ENCODE peak calls at places on chromosomes 16 and 17, in five cellular contexts. One of them, this sample, is unnamed.

GRCh38 chr17:29763273-29763672 is 140.6 kb upstream of the CORO6 start:
- DNase-seq in stomach: no peak
- DNase-seq in sigmoid colon: no peak
- DNase-seq in HepG2: no peak
- DNase-seq in K562: no peak
- DNase-seq in this sample: no peak

GRCh38 chr17:73882590-73882989 is 238.3 kb upstream of the SDK2 start:
- DNase-seq in stomach: no peak
- DNase-seq in sigmoid colon: no peak
- DNase-seq in HepG2: no peak
- DNase-seq in K562: no peak
- DNase-seq in this sample: no peak

GRCh38 chr16:22388101-22388644 is 13.8 kb upstream of the CDR2 start:
- DNase-seq in stomach: no peak
- DNase-seq in sigmoid colon: no peak
- DNase-seq in HepG2: no peak
- DNase-seq in K562: no peak
- DNase-seq in this sample: no peak

GRCh38 chr16:11681526-11681925 is 13.3 kb downstream of the SNN start:
- DNase-seq in stomach: no peak
- DNase-seq in sigmoid colon: peak; percentile 65
- DNase-seq in HepG2: no peak
- DNase-seq in K562: no peak
- DNase-seq in this sample: peak; percentile 82

GRCh38 chr17:74457146-74457819 is 9.2 kb upstream of the CD300A start:
- DNase-seq in stomach: peak; percentile 85
- DNase-seq in sigmoid colon: peak; percentile 88
- DNase-seq in HepG2: peak; percentile 71
- DNase-seq in K562: peak; percentile 72
- DNase-seq in this sample: peak; percentile 96

GRCh38 chr17:49327835-49328784 is 33.9 kb downstream of the ZNF652 start:
- DNase-seq in stomach: no peak
- DNase-seq in sigmoid colon: no peak
- DNase-seq in HepG2: no peak
- DNase-seq in K562: peak; percentile 21
- DNase-seq in this sample: no peak

GRCh38 chr16:71423865-71424264 is 18.0 kb downstream of the TLE7 start:
- DNase-seq in stomach: no peak
- DNase-seq in sigmoid colon: no peak
- DNase-seq in HepG2: no peak
- DNase-seq in K562: no peak
- DNase-seq in this sample: no peak

GRCh38 chr17:64055183-64056142 is 35.0 kb upstream of the ICAM2 start:
- DNase-seq in stomach: no peak
- DNase-seq in sigmoid colon: peak; percentile 50
- DNase-seq in HepG2: no peak
- DNase-seq in K562: no peak
- DNase-seq in this sample: peak; percentile 57

GRCh38 chr17:76820523-76820922 is 47.7 kb upstream of the MGAT5B start:
- DNase-seq in stomach: no peak
- DNase-seq in sigmoid colon: no peak
- DNase-seq in HepG2: no peak
- DNase-seq in K562: no peak
- DNase-seq in this sample: no peak

GRCh38 chr16:83059237-83059636 is 432.5 kb downstream of the CDH13 start:
- DNase-seq in stomach: no peak
- DNase-seq in sigmoid colon: no peak
- DNase-seq in HepG2: no peak
- DNase-seq in K562: no peak
- DNase-seq in this sample: no peak

GRCh38 chr16:9232102-9232501 is 140.7 kb downstream of the HAPSTR1 start:
- DNase-seq in stomach: no peak
- DNase-seq in sigmoid colon: no peak
- DNase-seq in HepG2: no peak
- DNase-seq in K562: no peak
- DNase-seq in this sample: no peak

GRCh38 chr16:3998793-3999478 is 117.3 kb downstream of the ADCY9 start:
- DNase-seq in stomach: no peak
- DNase-seq in sigmoid colon: no peak
- DNase-seq in HepG2: no peak
- DNase-seq in K562: no peak
- DNase-seq in this sample: no peak

GRCh38 chr17:81019563-81020442 is 15.1 kb upstream of the BAIAP2 start:
- DNase-seq in stomach: no peak
- DNase-seq in sigmoid colon: peak; percentile 63
- DNase-seq in HepG2: no peak
- DNase-seq in K562: peak; percentile 40
- DNase-seq in this sample: peak; percentile 30

GRCh38 chr17:79294459-79295071 is 219.9 kb downstream of the ENGASE start:
- DNase-seq in stomach: peak; percentile 57
- DNase-seq in sigmoid colon: no peak
- DNase-seq in HepG2: peak; percentile 36
- DNase-seq in K562: peak; percentile 71
- DNase-seq in this sample: peak; percentile 83

GRCh38 chr16:22138482-22138881 is 23.8 kb upstream of the SDR42E2 start:
- DNase-seq in stomach: no peak
- DNase-seq in sigmoid colon: no peak
- DNase-seq in HepG2: no peak
- DNase-seq in K562: no peak
- DNase-seq in this sample: peak; percentile 52

GRCh38 chr17:30236807-30237206 is 1.3 kb upstream of the SLC6A4 start:
- DNase-seq in stomach: peak; percentile 59
- DNase-seq in sigmoid colon: no peak
- DNase-seq in HepG2: peak; percentile 40
- DNase-seq in K562: no peak
- DNase-seq in this sample: peak; percentile 67

GRCh38 chr17:83062818-83063671 is 16.4 kb upstream of the METRNL start:
- DNase-seq in stomach: peak; percentile 20
- DNase-seq in sigmoid colon: peak; percentile 52
- DNase-seq in HepG2: no peak
- DNase-seq in K562: no peak
- DNase-seq in this sample: peak; percentile 13

GRCh38 chr17:45314761-45315549 is 1.9 kb downstream of the MAP3K14 start:
- DNase-seq in stomach: no peak
- DNase-seq in sigmoid colon: no peak
- DNase-seq in HepG2: no peak
- DNase-seq in K562: no peak
- DNase-seq in this sample: no peak

GRCh38 chr17:19003543-19003965 is 1.0 kb downstream of the FAM83G start:
- DNase-seq in stomach: no peak
- DNase-seq in sigmoid colon: no peak
- DNase-seq in HepG2: no peak
- DNase-seq in K562: no peak
- DNase-seq in this sample: no peak

GRCh38 chr16:87196229-87196628 is 121.0 kb downstream of the C16orf95 start:
- DNase-seq in stomach: no peak
- DNase-seq in sigmoid colon: peak; percentile 37
- DNase-seq in HepG2: no peak
- DNase-seq in K562: no peak
- DNase-seq in this sample: no peak

GRCh38 chr17:63995626-63996025 is 2.5 kb upstream of the PRR29 start:
- DNase-seq in stomach: no peak
- DNase-seq in sigmoid colon: peak; percentile 18
- DNase-seq in HepG2: no peak
- DNase-seq in K562: no peak
- DNase-seq in this sample: no peak

GRCh38 chr16:49492090-49492801 is 118.6 kb downstream of the C16orf78 start:
- DNase-seq in stomach: peak; percentile 44
- DNase-seq in sigmoid colon: peak; percentile 73
- DNase-seq in HepG2: no peak
- DNase-seq in K562: peak; percentile 73
- DNase-seq in this sample: peak; percentile 23

GRCh38 chr17:38418693-38419507 is 9.4 kb upstream of the ARHGAP23 start:
- DNase-seq in stomach: no peak
- DNase-seq in sigmoid colon: no peak
- DNase-seq in HepG2: no peak
- DNase-seq in K562: no peak
- DNase-seq in this sample: no peak

GRCh38 chr17:19876524-19877161 is 8.9 kb upstream of the ULK2 start:
- DNase-seq in stomach: no peak
- DNase-seq in sigmoid colon: peak; percentile 80
- DNase-seq in HepG2: no peak
- DNase-seq in K562: no peak
- DNase-seq in this sample: peak; percentile 70

GRCh38 chr17:794876-795275 is 12.7 kb downstream of the MRM3 start:
- DNase-seq in stomach: peak; percentile 92
- DNase-seq in sigmoid colon: peak; percentile 94
- DNase-seq in HepG2: peak; percentile 24
- DNase-seq in K562: peak; percentile 64
- DNase-seq in this sample: peak; percentile 71

GRCh38 chr16:7391694-7392093 is 59.0 kb downstream of the RBFOX1 start:
- DNase-seq in stomach: no peak
- DNase-seq in sigmoid colon: no peak
- DNase-seq in HepG2: no peak
- DNase-seq in K562: no peak
- DNase-seq in this sample: no peak

GRCh38 chr17:31535581-31535981 is 144.1 kb downstream of the RAB11FIP4 start:
- DNase-seq in stomach: no peak
- DNase-seq in sigmoid colon: no peak
- DNase-seq in HepG2: no peak
- DNase-seq in K562: no peak
- DNase-seq in this sample: no peak

GRCh38 chr16:81994485-81994884 is 16.8 kb downstream of the SDR42E1 start:
- DNase-seq in stomach: no peak
- DNase-seq in sigmoid colon: no peak
- DNase-seq in HepG2: no peak
- DNase-seq in K562: peak; percentile 42
- DNase-seq in this sample: no peak

GRCh38 chr16:2212362-2213324 is 2.0 kb upstream of the BRICD5 start:
- DNase-seq in stomach: peak; percentile 60
- DNase-seq in sigmoid colon: no peak
- DNase-seq in HepG2: no peak
- DNase-seq in K562: no peak
- DNase-seq in this sample: peak; percentile 79
- TF ChIP-seq POLR2A in stomach: no peak
- TF ChIP-seq POLR2A in sigmoid colon: no peak
- TF ChIP-seq POLR2A in HepG2: no peak
- TF ChIP-seq POLR2A in K562: peak; percentile 50
- TF ChIP-seq POLR2A in this sample: no peak

DNA sequence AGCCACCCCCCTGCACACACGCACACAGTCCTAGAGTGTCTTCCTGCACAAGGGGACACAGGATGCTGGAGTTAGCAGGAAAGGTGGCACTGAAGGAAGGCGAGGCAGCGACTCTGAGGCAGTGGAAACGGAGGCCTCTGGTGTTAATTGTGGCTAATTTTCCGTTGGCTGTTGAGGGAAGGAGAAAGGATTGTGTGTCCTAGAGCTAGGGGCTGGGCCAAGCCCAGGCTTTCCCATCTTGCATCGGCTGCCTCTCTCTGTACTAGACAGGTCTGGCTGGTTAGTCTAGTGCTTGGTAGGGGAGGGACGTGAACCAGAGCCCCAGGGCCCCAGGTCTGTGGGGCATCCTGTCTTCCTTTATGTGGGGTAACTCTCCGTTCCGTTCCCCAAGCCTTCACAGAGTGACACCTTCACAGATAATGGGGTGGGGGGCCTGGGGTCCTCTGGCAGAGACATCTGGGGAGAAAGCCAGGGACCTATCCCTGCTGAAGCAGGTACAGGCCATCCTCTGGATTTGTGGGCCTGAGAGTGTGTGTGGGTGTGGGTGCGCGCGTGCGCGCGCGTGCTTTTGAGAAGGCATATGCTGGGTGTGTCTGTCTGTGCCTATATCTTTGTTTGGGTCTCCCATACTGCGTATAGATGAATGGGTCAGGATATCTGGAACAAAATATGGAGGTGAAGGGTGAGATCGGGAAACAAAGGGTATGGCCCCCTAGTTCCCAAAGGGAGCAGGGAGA is at the start of gene CHD3:
- DNase-seq in stomach: peak; percentile 61
- DNase-seq in sigmoid colon: no peak
- DNase-seq in HepG2: no peak
- DNase-seq in K562: no peak
- DNase-seq in this sample: peak; percentile 76
- TF ChIP-seq POLR2AphosphoS5 in stomach: no peak
- TF ChIP-seq POLR2AphosphoS5 in sigmoid colon: no peak
- TF ChIP-seq POLR2AphosphoS5 in HepG2: no peak
- TF ChIP-seq POLR2AphosphoS5 in K562: no peak
- TF ChIP-seq POLR2AphosphoS5 in this sample: peak; percentile 13

DNA sequence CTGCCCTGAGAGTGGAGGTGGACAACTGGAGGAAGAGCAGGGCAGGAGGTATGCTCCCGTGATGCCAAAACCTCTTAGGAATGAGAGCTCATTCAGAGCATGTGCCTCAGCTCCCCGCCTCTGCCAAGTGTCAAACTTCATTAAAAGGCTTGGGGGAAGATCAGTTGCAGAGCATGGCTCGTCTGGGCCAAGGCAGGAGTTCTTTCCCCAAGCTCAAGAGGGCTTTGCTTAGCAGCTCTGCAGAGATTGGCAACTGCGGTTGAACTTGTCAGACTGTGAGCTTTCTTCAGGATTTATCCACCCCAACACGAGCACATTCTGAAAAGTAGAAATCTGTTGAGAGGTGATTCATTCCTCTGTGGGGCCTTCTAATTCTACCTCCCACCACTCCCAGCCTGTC is 248.1 kb downstream of the HS3ST3A1 start:
- DNase-seq in stomach: no peak
- DNase-seq in sigmoid colon: peak; percentile 64
- DNase-seq in HepG2: no peak
- DNase-seq in K562: no peak
- DNase-seq in this sample: no peak
- TF ChIP-seq EP300 in stomach: no peak
- TF ChIP-seq EP300 in sigmoid colon: peak; percentile 19
- TF ChIP-seq EP300 in HepG2: no peak
- TF ChIP-seq EP300 in K562: no peak
- TF ChIP-seq EP300 in this sample: no peak

GRCh38 chr17:7014261-7014994 is 2.0 kb downstream of the RNASEK start:
- DNase-seq in stomach: peak; percentile 99
- DNase-seq in sigmoid colon: peak; percentile 99
- DNase-seq in HepG2: peak; percentile 90
- DNase-seq in K562: peak; percentile 90
- DNase-seq in this sample: peak; percentile 99
- TF ChIP-seq POLR2A in stomach: no peak
- TF ChIP-seq POLR2A in sigmoid colon: peak; percentile 92
- TF ChIP-seq POLR2A in HepG2: peak; percentile 85
- TF ChIP-seq POLR2A in K562: peak; percentile 88
- TF ChIP-seq POLR2A in this sample: peak; percentile 85

GRCh38 chr17:75755205-75755901 is 9.6 kb downstream of the GALK1 start:
- DNase-seq in stomach: no peak
- DNase-seq in sigmoid colon: no peak
- DNase-seq in HepG2: no peak
- DNase-seq in K562: no peak
- DNase-seq in this sample: no peak
- TF ChIP-seq POLR2AphosphoS5 in stomach: no peak
- TF ChIP-seq POLR2AphosphoS5 in sigmoid colon: no peak
- TF ChIP-seq POLR2AphosphoS5 in HepG2: no peak
- TF ChIP-seq POLR2AphosphoS5 in K562: no peak
- TF ChIP-seq POLR2AphosphoS5 in this sample: no peak

GRCh38 chr17:10019941-10020403 is 114.9 kb upstream of the RCVRN start:
- DNase-seq in stomach: no peak
- DNase-seq in sigmoid colon: no peak
- DNase-seq in HepG2: no peak
- DNase-seq in K562: no peak
- DNase-seq in this sample: no peak
- TF ChIP-seq EP300 in stomach: no peak
- TF ChIP-seq EP300 in sigmoid colon: no peak
- TF ChIP-seq EP300 in HepG2: no peak
- TF ChIP-seq EP300 in K562: no peak
- TF ChIP-seq EP300 in this sample: no peak